ENCODE peak calls at places on chromosomes 6 and 20, in four cellular contexts. A, I, O and P are unnamed samples.

GRCh38 chr6:44006123-44006871 is 121.0 kb downstream of the MRPL14 start:
- DNase-seq in A (no peak), I (peak), O (peak), P (peak)

GRCh38 chr6:149964243-149965190 is 774 bp downstream of the ULBP1 start:
- DNase-seq in A (no peak), I (no peak), O (no peak), P (peak)

GRCh38 chr20:14801591-14802325 is 464.3 kb upstream of the FLRT3 start:
- DNase-seq in A (no peak), I (no peak), O (no peak), P (no peak)

GRCh38 chr6:134293659-134294161 is 24.2 kb downstream of the SGK1 start:
- DNase-seq in A (no peak), I (no peak), O (no peak), P (no peak)

GRCh38 chr6:98976674-98977365 is 29.1 kb upstream of the FBXL4 start:
- DNase-seq in A (no peak), I (no peak), O (no peak), P (no peak)

GRCh38 chr20:16701296-16701695 is 28.5 kb upstream of the SNRPB2 start:
- DNase-seq in A (no peak), I (no peak), O (no peak), P (no peak)

GRCh38 chr6:39980839-39981580 is 46.7 kb upstream of the MOCS1 start:
- DNase-seq in A (peak), I (no peak), O (no peak), P (no peak)

GRCh38 chr20:46974669-46975434 is 80.2 kb downstream of the EYA2 start:
- DNase-seq in A (peak), I (no peak), O (no peak), P (no peak)

GRCh38 chr6:14193524-14193923 is 76.0 kb downstream of the CD83 start:
- DNase-seq in A (no peak), I (no peak), O (no peak), P (no peak)

GRCh38 chr6:89254569-89254968 is 37.4 kb upstream of the GABRR1 start:
- DNase-seq in A (no peak), I (no peak), O (no peak), P (no peak)

GRCh38 chr20:33408313-33408712 is 7.0 kb upstream of the CDK5RAP1 start:
- DNase-seq in A (no peak), I (no peak), O (no peak), P (no peak)

GRCh38 chr6:2353412-2354137 is 108.2 kb upstream of the GMDS start:
- DNase-seq in A (peak), I (no peak), O (no peak), P (no peak)

GRCh38 chr6:132969188-132969587 is 154.8 kb downstream of the RPS12 start:
- DNase-seq in A (no peak), I (no peak), O (no peak), P (no peak)

GRCh38 chr20:19047040-19047950 is 165.1 kb upstream of the SLC24A3 start:
- DNase-seq in A (peak), I (no peak), O (peak), P (no peak)

GRCh38 chr6:37369321-37370196 is 15.8 kb downstream of the RNF8 start:
- DNase-seq in A (no peak), I (no peak), O (no peak), P (no peak)

GRCh38 chr6:1572892-1573291 is 36.8 kb upstream of the FOXC1 start:
- DNase-seq in A (no peak), I (no peak), O (no peak), P (no peak)

GRCh38 chr6:96907498-96907897 is 9.8 kb upstream of the NDUFAF4 start:
- DNase-seq in A (no peak), I (no peak), O (no peak), P (no peak)

GRCh38 chr20:2298116-2298515 is 2.3 kb downstream of the TGM3 start:
- DNase-seq in A (no peak), I (no peak), O (no peak), P (no peak)

GRCh38 chr6:11144393-11144829 is 32.9 kb upstream of the ERVFRD-1 start:
- DNase-seq in A (peak), I (peak), O (peak), P (peak)

GRCh38 chr20:1451092-1451491 is 15.6 kb downstream of the NSFL1C start:
- DNase-seq in A (no peak), I (no peak), O (no peak), P (no peak)

GRCh38 chr20:59144179-59144830 is 19.3 kb upstream of the ZNF831 start:
- DNase-seq in A (no peak), I (no peak), O (no peak), P (no peak)

GRCh38 chr6:57242505-57242904 is 20.4 kb upstream of the RAB23 start:
- DNase-seq in A (no peak), I (no peak), O (no peak), P (no peak)

GRCh38 chr6:43292763-43293318 is 5.2 kb upstream of the SLC22A7 start:
- DNase-seq in A (no peak), I (no peak), O (no peak), P (peak)

GRCh38 chr6:87473419-87473903 is 687 bp downstream of the SLC35A1 start:
- DNase-seq in A (peak), I (no peak), O (no peak), P (no peak)

GRCh38 chr6:119344306-119344705 is 5.3 kb downstream of the MAN1A1 start:
- DNase-seq in A (no peak), I (no peak), O (no peak), P (no peak)

GRCh38 chr20:62913043-62913630 is 13.2 kb downstream of the DIDO1 start:
- DNase-seq in A (no peak), I (no peak), O (no peak), P (no peak)
- TF ChIP-seq CTCF in A (no peak), I (no peak), O (no peak), P (no peak)

GRCh38 chr6:30740540-30740870 is 2.0 kb downstream of the FLOT1 start:
- DNase-seq in A (no peak), I (no peak), O (no peak), P (no peak)
- H3K27ac ChIP-seq in A (no peak), I (no peak), O (peak), P (no peak)

DNA sequence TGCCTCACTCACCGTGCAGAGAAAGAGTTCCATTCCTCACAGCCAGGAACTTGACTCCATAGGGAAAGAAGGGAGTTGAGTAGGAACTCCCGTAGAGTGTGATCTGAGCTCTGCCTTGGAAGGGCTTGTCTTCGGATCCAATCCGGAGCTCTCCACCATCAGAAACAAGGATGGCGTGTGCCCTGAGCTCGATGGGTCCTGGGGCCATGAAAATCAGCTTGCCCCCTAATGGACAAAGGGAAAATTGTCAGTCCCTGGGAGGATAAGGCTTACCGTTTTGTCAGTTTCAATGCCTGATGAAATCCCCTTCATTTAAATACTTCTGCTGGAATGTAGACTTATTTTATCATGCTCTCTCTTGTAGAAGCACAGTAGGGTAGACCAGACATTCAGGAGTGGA is 153.3 kb downstream of the PKHD1 start:
- DNase-seq in A (no peak), I (no peak), O (no peak), P (peak)
- TF ChIP-seq CTCF in A (no peak), I (no peak), O (no peak), P (no peak)

DNA sequence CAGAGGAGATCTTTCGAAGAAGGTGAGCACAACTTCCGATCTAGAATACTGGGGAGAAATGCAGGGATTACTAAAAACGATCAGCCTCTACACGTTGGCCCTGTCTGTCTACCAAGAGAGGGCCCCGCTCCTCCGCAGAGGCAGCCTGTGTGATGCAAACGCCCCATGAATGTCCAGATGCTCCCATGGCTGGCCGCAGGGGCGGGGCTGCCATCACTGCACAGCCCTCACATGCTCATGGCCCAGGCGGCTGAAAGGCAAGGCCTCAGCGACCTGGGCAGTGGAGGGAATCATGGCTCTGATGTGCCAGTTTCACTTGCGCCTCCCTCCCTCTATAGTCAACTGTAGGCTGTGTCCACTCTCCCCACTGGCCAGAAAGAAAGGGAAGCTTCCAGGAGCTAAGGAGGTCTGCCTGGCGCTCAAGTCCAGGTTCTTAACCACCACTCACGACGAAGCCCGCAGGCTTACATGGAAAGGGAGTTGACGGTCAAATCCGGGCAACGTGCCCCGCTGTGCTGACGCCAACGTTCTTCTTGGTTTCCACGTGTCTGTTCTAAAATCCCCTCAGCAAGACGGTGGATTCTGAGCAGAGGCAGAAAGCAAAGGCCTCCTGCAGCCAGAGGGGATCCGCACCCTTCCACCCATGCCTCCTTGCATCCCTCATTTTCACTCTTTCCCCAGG is 14.2 kb downstream of the PXDC1 start:
- DNase-seq in A (no peak), I (peak), O (no peak), P (peak)
- H3K27ac ChIP-seq in A (no peak), I (no peak), O (no peak), P (no peak)

DNA sequence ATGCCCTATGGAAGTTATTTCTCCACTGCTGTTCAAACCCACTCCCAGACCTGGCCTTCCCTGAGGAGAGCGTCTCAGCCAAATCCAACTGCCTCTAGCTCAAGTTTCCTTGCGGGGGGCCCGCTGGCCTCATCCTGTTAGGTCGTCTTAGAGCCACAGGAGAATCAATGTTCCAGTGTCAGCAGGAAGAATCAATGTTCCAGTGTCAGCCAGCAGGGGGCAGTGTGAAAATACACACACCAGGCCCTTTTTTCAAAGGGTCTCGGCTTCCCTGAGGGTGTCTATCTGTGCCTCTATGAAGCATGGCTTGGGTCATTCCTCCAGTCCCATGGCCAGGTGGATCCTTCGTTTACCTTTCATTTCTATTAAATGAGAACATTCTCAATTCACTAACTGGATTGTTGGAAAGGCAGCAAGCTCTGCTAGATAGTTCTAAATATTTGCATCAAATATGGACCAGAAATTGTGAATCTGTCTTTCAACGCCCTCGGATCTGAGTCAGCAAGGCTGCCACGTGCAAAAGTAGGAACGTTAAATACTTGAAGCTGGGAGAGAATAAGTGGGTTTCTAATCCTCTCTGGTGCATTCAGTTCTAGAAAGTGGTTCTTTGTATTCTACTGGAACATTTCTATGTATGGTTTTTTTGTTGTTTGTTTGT is 19.2 kb downstream of the PRND start:
- DNase-seq in A (no peak), I (no peak), O (no peak), P (no peak)
- TF ChIP-seq CTCF in A (peak), I (peak), O (peak), P (peak)

DNA sequence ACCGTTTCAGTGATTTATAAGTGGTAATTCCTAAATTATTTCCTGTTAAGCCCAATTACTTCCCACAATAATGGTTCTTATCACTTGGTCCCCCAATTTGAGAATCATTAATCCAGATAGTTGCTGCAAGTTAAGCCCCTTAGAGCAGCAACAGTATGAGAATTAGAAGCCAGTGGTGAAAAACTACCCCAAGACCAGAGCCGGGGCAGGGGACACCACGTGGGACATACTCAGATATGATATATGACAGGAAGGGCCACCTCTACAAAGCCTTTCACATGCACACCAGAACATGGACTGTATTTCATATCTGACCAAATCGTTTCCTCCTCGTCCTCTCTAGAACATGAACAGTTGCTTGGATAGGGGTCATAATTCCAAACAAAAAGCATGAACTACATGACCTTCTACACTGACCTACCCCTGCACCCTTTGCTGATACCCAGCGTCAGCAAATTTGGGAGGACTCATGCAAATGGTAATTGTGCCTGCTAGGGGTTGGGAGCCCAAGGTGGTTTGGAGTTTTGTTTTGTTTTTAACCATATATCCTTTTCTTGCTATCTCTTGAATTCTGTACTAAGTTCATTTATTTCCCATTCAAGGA is 3.9 kb downstream of the JAG1 start:
- DNase-seq in A (no peak), I (no peak), O (no peak), P (no peak)
- H3K27ac ChIP-seq in A (peak), I (no peak), O (peak), P (peak)

GRCh38 chr6:62283828-62284411 is 2.1 kb downstream of the KHDRBS2 start:
- DNase-seq in A (no peak), I (no peak), O (no peak), P (no peak)
- TF ChIP-seq CTCF in A (peak), I (peak), O (peak), P (peak)

GRCh38 chr6:167881327-167881726 is 54.6 kb downstream of the AFDN start:
- DNase-seq in A (no peak), I (no peak), O (no peak), P (no peak)
- H3K27ac ChIP-seq in A (no peak), I (no peak), O (no peak), P (no peak)

GRCh38 chr20:36575066-36575743 is 1.8 kb downstream of the TGIF2 start:
- DNase-seq in A (peak), I (peak), O (peak), P (peak)
- TF ChIP-seq CTCF in A (peak), I (no peak), O (no peak), P (no peak)